ENCODE peak calls at places on chromosomes 4 and X, in four cellular contexts. One of them, this sample, is unnamed.

GRCh38 chr4:87342872-87343271 is 20.2 kb upstream of the HSD17B13 start:
- DNase-seq in Peyer's patch: no peak
- DNase-seq in fibroblast of pulmonary artery: no peak
- DNase-seq in hepatocyte: no peak
- DNase-seq in this sample: no peak

GRCh38 chrX:13790206-13791131 is 26.4 kb downstream of the GPM6B start:
- DNase-seq in Peyer's patch: no peak
- DNase-seq in fibroblast of pulmonary artery: no peak
- DNase-seq in hepatocyte: no peak
- DNase-seq in this sample: no peak

GRCh38 chr4:32775049-32775448 is 2054.9 kb downstream of the PCDH7 start:
- DNase-seq in Peyer's patch: no peak
- DNase-seq in fibroblast of pulmonary artery: peak; percentile 48
- DNase-seq in hepatocyte: peak; percentile 42
- DNase-seq in this sample: no peak

GRCh38 chr4:34323549-34324325 is 1920.6 kb downstream of the ARAP2 start:
- DNase-seq in Peyer's patch: no peak
- DNase-seq in fibroblast of pulmonary artery: peak; percentile 51
- DNase-seq in hepatocyte: no peak
- DNase-seq in this sample: no peak

GRCh38 chr4:80268936-80269335 is 2.5 kb downstream of the FGF5 start:
- DNase-seq in Peyer's patch: no peak
- DNase-seq in fibroblast of pulmonary artery: no peak
- DNase-seq in hepatocyte: no peak
- DNase-seq in this sample: no peak

GRCh38 chrX:18574591-18574990 is 97.3 kb downstream of the RS1 start:
- DNase-seq in Peyer's patch: no peak
- DNase-seq in fibroblast of pulmonary artery: peak; percentile 66
- DNase-seq in hepatocyte: no peak
- DNase-seq in this sample: no peak

GRCh38 chr4:64158648-64159326 is 250.5 kb downstream of the TECRL start:
- DNase-seq in Peyer's patch: peak; percentile 24
- DNase-seq in fibroblast of pulmonary artery: peak; percentile 74
- DNase-seq in hepatocyte: peak; percentile 81
- DNase-seq in this sample: no peak

GRCh38 chr4:7335363-7336066 is 99.2 kb downstream of the PSAPL1 start:
- DNase-seq in Peyer's patch: no peak
- DNase-seq in fibroblast of pulmonary artery: peak; percentile 29
- DNase-seq in hepatocyte: peak; percentile 54
- DNase-seq in this sample: no peak

GRCh38 chrX:120456973-120457372 is 12.1 kb downstream of the LAMP2 start:
- DNase-seq in Peyer's patch: no peak
- DNase-seq in fibroblast of pulmonary artery: no peak
- DNase-seq in hepatocyte: no peak
- DNase-seq in this sample: no peak

GRCh38 chr4:61204353-61204752 is 4.2 kb downstream of the ADGRL3 start:
- DNase-seq in Peyer's patch: no peak
- DNase-seq in fibroblast of pulmonary artery: peak; percentile 58
- DNase-seq in hepatocyte: peak; percentile 13
- DNase-seq in this sample: no peak

GRCh38 chr4:151887151-151887815 is 126.5 kb upstream of the GATB start:
- DNase-seq in Peyer's patch: no peak
- DNase-seq in fibroblast of pulmonary artery: no peak
- DNase-seq in hepatocyte: no peak
- DNase-seq in this sample: no peak

GRCh38 chrX:21975827-21976226 is 35.3 kb downstream of the SMS start:
- DNase-seq in Peyer's patch: no peak
- DNase-seq in fibroblast of pulmonary artery: peak; percentile 80
- DNase-seq in hepatocyte: peak; percentile 48
- DNase-seq in this sample: no peak

GRCh38 chr4:182142146-182143085 is 100.8 kb upstream of the TENM3 start:
- DNase-seq in Peyer's patch: no peak
- DNase-seq in fibroblast of pulmonary artery: peak; percentile 32
- DNase-seq in hepatocyte: peak; percentile 70
- DNase-seq in this sample: no peak

GRCh38 chrX:122866527-122866926 is 317.6 kb upstream of the GRIA3 start:
- DNase-seq in Peyer's patch: no peak
- DNase-seq in fibroblast of pulmonary artery: peak; percentile 79
- DNase-seq in hepatocyte: peak; percentile 16
- DNase-seq in this sample: no peak

GRCh38 chr4:113835005-113835404 is 73.5 kb upstream of the CAMK2D start:
- DNase-seq in Peyer's patch: no peak
- DNase-seq in fibroblast of pulmonary artery: peak; percentile 67
- DNase-seq in hepatocyte: no peak
- DNase-seq in this sample: no peak

GRCh38 chr4:184170996-184171395 is 46.7 kb downstream of the ENPP6 start:
- DNase-seq in Peyer's patch: no peak
- DNase-seq in fibroblast of pulmonary artery: peak; percentile 8
- DNase-seq in hepatocyte: no peak
- DNase-seq in this sample: no peak

GRCh38 chrX:133938530-133938929 is 46.9 kb downstream of the GPC3 start:
- DNase-seq in Peyer's patch: no peak
- DNase-seq in fibroblast of pulmonary artery: no peak
- DNase-seq in hepatocyte: no peak
- DNase-seq in this sample: no peak

GRCh38 chr4:88335092-88335665 is 43.5 kb upstream of the HERC6 start:
- DNase-seq in Peyer's patch: no peak
- DNase-seq in fibroblast of pulmonary artery: no peak
- DNase-seq in hepatocyte: peak; percentile 13
- DNase-seq in this sample: no peak

GRCh38 chr4:78951862-78952472 is 12.7 kb upstream of the PAQR3 start:
- DNase-seq in Peyer's patch: no peak
- DNase-seq in fibroblast of pulmonary artery: peak; percentile 65
- DNase-seq in hepatocyte: peak; percentile 64
- DNase-seq in this sample: no peak

GRCh38 chrX:16771483-16772398 is 14.5 kb upstream of the TXLNG start:
- DNase-seq in Peyer's patch: no peak
- DNase-seq in fibroblast of pulmonary artery: peak; percentile 84
- DNase-seq in hepatocyte: peak; percentile 78
- DNase-seq in this sample: no peak

GRCh38 chr4:89212666-89213381 is 94.8 kb downstream of the GPRIN3 start:
- DNase-seq in Peyer's patch: no peak
- DNase-seq in fibroblast of pulmonary artery: peak; percentile 26
- DNase-seq in hepatocyte: no peak
- DNase-seq in this sample: no peak

GRCh38 chrX:15319075-15319474 is 3.6 kb upstream of the ASB11 start:
- DNase-seq in Peyer's patch: no peak
- DNase-seq in fibroblast of pulmonary artery: no peak
- DNase-seq in hepatocyte: no peak
- DNase-seq in this sample: no peak

GRCh38 chr4:176236909-176237308 is 32.1 kb downstream of the ASB5 start:
- DNase-seq in Peyer's patch: no peak
- DNase-seq in fibroblast of pulmonary artery: no peak
- DNase-seq in hepatocyte: peak; percentile 8
- DNase-seq in this sample: no peak

GRCh38 chr4:120132935-120133334 is 66.3 kb upstream of the MAD2L1 start:
- DNase-seq in Peyer's patch: no peak
- DNase-seq in fibroblast of pulmonary artery: peak; percentile 20
- DNase-seq in hepatocyte: no peak
- DNase-seq in this sample: no peak

GRCh38 chr4:89685690-89686089 is 151.3 kb downstream of the SNCA start:
- DNase-seq in Peyer's patch: no peak
- DNase-seq in fibroblast of pulmonary artery: no peak
- DNase-seq in hepatocyte: no peak
- DNase-seq in this sample: no peak

GRCh38 chr4:108850407-108850709 is 87.5 kb upstream of the ETNPPL start:
- DNase-seq in Peyer's patch: no peak
- DNase-seq in fibroblast of pulmonary artery: no peak
- DNase-seq in hepatocyte: no peak
- DNase-seq in this sample: no peak

GRCh38 chr4:139860435-139861024 is 194.9 kb downstream of the MGST2 start:
- DNase-seq in Peyer's patch: no peak
- DNase-seq in fibroblast of pulmonary artery: no peak
- DNase-seq in hepatocyte: no peak
- DNase-seq in this sample: no peak

GRCh38 chr4:98658287-98659105 is at the start of gene TSPAN5:
- DNase-seq in Peyer's patch: peak; percentile 77
- DNase-seq in fibroblast of pulmonary artery: peak; percentile 78
- DNase-seq in hepatocyte: peak; percentile 93
- DNase-seq in this sample: no peak

GRCh38 chrX:1074755-1075154 is 137.7 kb downstream of the CRLF2 start:
- DNase-seq in Peyer's patch: no peak
- DNase-seq in fibroblast of pulmonary artery: no peak
- DNase-seq in hepatocyte: no peak
- DNase-seq in this sample: no peak

GRCh38 chr4:84378983-84379382 is 120.1 kb downstream of the NKX6-1 start:
- DNase-seq in Peyer's patch: no peak
- DNase-seq in fibroblast of pulmonary artery: no peak
- DNase-seq in hepatocyte: no peak
- DNase-seq in this sample: no peak

GRCh38 chr4:139958738-139959096 is 195.3 kb downstream of the MAML3 start:
- DNase-seq in Peyer's patch: no peak
- DNase-seq in fibroblast of pulmonary artery: peak; percentile 75
- DNase-seq in hepatocyte: no peak
- DNase-seq in this sample: no peak

GRCh38 chrX:148135738-148136137 is 154.6 kb downstream of the FMR1NB start:
- DNase-seq in Peyer's patch: no peak
- DNase-seq in fibroblast of pulmonary artery: peak; percentile 29
- DNase-seq in hepatocyte: no peak
- DNase-seq in this sample: no peak

GRCh38 chrX:148134578-148134977 is 153.4 kb downstream of the FMR1NB start:
- DNase-seq in Peyer's patch: no peak
- DNase-seq in fibroblast of pulmonary artery: no peak
- DNase-seq in hepatocyte: no peak
- DNase-seq in this sample: no peak

DNA sequence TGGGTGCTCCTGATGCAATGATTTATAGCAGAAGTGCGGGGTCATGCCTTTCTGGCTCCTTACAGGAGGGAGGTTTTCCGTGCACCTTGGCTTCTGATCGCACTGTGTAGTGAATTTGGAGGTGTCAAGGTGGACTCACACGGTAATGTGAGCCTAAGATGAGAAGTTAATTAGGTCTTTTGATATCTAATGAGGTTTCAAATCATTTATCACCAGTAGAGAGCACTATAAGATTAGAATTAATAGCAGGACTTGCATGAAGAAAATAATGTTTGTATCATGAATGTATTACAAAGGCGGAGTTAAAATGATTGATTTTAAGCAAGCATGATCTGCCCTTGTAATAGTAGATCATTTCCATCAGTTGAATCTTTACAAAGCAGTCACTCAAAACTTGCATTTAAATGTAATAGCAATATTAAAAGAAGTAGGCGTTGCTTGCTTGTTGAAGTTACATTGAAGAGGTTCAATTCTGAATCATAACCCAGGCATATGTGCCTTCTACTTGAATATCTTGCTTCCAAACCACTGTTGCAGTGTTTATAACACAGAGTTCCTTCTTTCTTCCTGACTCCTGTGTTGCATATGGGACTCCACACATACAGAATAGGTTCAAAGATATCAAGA is 152.1 kb downstream of the FMR1NB start:
- DNase-seq in Peyer's patch: no peak
- DNase-seq in fibroblast of pulmonary artery: peak; percentile 0
- DNase-seq in hepatocyte: no peak
- DNase-seq in this sample: no peak
- TF ChIP-seq CTCF in Peyer's patch: peak; percentile 5
- TF ChIP-seq CTCF in fibroblast of pulmonary artery: no peak
- TF ChIP-seq CTCF in hepatocyte: peak; percentile 42
- TF ChIP-seq CTCF in this sample: no peak

GRCh38 chr4:169201144-169202124 is 69.3 kb downstream of the SH3RF1 start:
- DNase-seq in Peyer's patch: no peak
- DNase-seq in fibroblast of pulmonary artery: peak; percentile 53
- DNase-seq in hepatocyte: no peak
- DNase-seq in this sample: no peak

GRCh38 chr4:169202878-169203277 is 67.9 kb downstream of the SH3RF1 start:
- DNase-seq in Peyer's patch: no peak
- DNase-seq in fibroblast of pulmonary artery: no peak
- DNase-seq in hepatocyte: no peak
- DNase-seq in this sample: no peak

GRCh38 chr4:169203891-169204290 is 66.9 kb downstream of the SH3RF1 start:
- DNase-seq in Peyer's patch: no peak
- DNase-seq in fibroblast of pulmonary artery: no peak
- DNase-seq in hepatocyte: no peak
- DNase-seq in this sample: no peak

GRCh38 chr4:169200361-169201030 is 70.3 kb downstream of the SH3RF1 start:
- DNase-seq in Peyer's patch: no peak
- DNase-seq in fibroblast of pulmonary artery: no peak
- DNase-seq in hepatocyte: no peak
- DNase-seq in this sample: no peak

GRCh38 chr4:169202143-169202699 is 68.5 kb downstream of the SH3RF1 start:
- DNase-seq in Peyer's patch: no peak
- DNase-seq in fibroblast of pulmonary artery: no peak
- DNase-seq in hepatocyte: no peak
- DNase-seq in this sample: no peak
- TF ChIP-seq CTCF in Peyer's patch: no peak
- TF ChIP-seq CTCF in fibroblast of pulmonary artery: no peak
- TF ChIP-seq CTCF in hepatocyte: no peak
- TF ChIP-seq CTCF in this sample: no peak

DNA sequence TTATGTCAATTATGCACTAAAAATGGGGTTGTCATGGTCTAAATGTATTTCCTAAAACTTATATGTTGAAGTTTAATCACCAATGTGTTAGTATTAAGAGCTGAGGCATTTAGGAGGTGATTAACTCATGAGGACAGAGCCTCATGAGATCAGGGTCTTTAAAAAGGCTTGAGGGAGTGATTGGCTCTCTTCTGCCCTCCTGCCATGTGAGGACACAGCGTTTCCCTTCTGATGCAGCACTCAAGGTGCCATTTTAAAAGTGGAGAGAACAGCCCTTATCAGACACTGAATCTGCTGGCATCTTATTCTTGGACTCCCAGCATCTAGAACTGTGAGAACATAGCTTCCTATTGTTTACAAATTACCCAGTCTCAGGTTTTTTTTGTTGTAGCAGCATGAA is 581.7 kb downstream of the KCNIP4 start:
- DNase-seq in Peyer's patch: no peak
- DNase-seq in fibroblast of pulmonary artery: no peak
- DNase-seq in hepatocyte: no peak
- DNase-seq in this sample: no peak
- TF ChIP-seq CTCF in Peyer's patch: no peak
- TF ChIP-seq CTCF in fibroblast of pulmonary artery: no peak
- TF ChIP-seq CTCF in hepatocyte: no peak
- TF ChIP-seq CTCF in this sample: no peak

DNA sequence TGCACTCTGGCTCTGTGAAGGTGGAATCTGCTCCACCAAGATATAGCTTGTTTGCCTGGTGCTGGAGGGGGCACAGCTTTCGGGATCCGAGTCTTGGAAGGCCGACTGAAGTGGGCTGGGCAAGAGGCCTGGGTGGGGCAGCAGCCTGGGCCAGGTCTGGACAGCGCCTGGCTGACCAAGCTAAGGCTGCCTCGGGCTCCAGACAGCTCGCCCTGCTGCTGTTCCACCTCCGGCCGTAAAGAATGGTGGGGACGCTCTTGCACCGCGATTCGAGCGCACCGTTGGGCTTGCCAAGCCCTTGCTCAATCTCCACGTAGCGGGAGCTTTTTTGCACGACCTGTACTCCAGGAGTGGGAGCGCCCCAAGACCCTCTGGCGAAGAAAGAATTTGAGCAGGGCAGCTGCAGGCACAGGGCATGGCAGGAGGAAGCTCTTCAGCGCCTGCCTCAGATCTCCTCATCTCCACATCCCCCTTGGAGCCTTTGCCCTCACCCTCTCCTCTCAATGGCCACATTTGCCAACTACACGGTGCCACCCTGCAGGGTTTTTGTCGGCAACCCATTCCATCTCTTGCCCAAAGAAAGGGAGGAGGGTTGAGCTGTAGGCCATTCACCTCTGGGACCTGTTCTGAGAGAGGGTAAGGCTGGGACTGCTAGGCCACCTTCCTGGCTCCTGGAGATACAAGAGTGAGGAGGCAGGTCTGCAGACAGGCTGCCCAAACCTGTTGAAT is 18.9 kb downstream of the CNGA2 start:
- DNase-seq in Peyer's patch: no peak
- DNase-seq in fibroblast of pulmonary artery: peak; percentile 64
- DNase-seq in hepatocyte: peak; percentile 74
- DNase-seq in this sample: no peak
- TF ChIP-seq CTCF in Peyer's patch: peak; percentile 42
- TF ChIP-seq CTCF in fibroblast of pulmonary artery: peak; percentile 74
- TF ChIP-seq CTCF in hepatocyte: peak; percentile 60
- TF ChIP-seq CTCF in this sample: peak; percentile 83